ENCODE peak calls at places on chromosome 10, in nine cellular contexts. Q is stimulated activated CD8-positive, alpha-beta memory T cell treated with anti-CD3 and anti-CD28 coated beads, Interleukin-2, amount 100 ng/mL, for 48 hours; F is tibial nerve; G is NCI-H345; V is AG04449; I is T-helper 9 cell; H is HuH-7.5; X is H54; P is nephron progenitor cell. E is an unnamed sample.

GRCh38 chr10:71213761-71214440 is 1.5 kb downstream of the UNC5B start:
- DNase-seq in P (peak), F (no peak), V (peak), H (no peak), Q (no peak), X (peak), I (no peak), G (peak), E (no peak)

GRCh38 chr10:84935772-84936171 is 607.4 kb downstream of the CCSER2 start:
- DNase-seq in P (no peak), F (no peak), Q (no peak), I (no peak), H (no peak), G (no peak), X (no peak), V (no peak), E (no peak)

GRCh38 chr10:61130366-61130765 is 186.4 kb upstream of the RHOBTB1 start:
- DNase-seq in G (no peak), V (no peak), H (no peak), F (no peak), Q (no peak), X (no peak), I (no peak), P (no peak), E (no peak)

GRCh38 chr10:5963591-5963990 is 13.8 kb downstream of the IL15RA start:
- DNase-seq in G (no peak), P (no peak), F (no peak), V (no peak), X (no peak), I (no peak), H (no peak), Q (no peak), E (no peak)

GRCh38 chr10:111837089-111837488 is 346.5 kb downstream of the GPAM start:
- DNase-seq in G (no peak), P (no peak), H (no peak), F (no peak), Q (no peak), X (no peak), V (no peak), I (no peak), E (no peak)

GRCh38 chr10:86968271-86968993 is at the start of gene ADIRF:
- DNase-seq in P (no peak), V (no peak), X (no peak), Q (no peak), I (no peak), G (no peak), H (no peak), F (peak), E (no peak)

GRCh38 chr10:124166431-124167125 is 73.2 kb upstream of the CHST15 start:
- DNase-seq in Q (no peak), G (no peak), P (no peak), V (no peak), I (no peak), X (no peak), H (no peak), F (no peak), E (no peak)

GRCh38 chr10:49457686-49458085 is 61.8 kb upstream of the DRGX start:
- DNase-seq in P (no peak), V (no peak), Q (no peak), H (no peak), G (no peak), X (no peak), F (no peak), I (no peak), E (no peak)

GRCh38 chr10:129958118-129958685 is 5.9 kb downstream of the EBF3 start:
- DNase-seq in P (no peak), X (no peak), V (no peak), I (no peak), G (peak), H (no peak), F (no peak), Q (no peak), E (no peak)

GRCh38 chr10:18713077-18713476 is 53.8 kb downstream of the ARL5B start:
- DNase-seq in F (no peak), V (peak), I (no peak), Q (no peak), H (peak), P (no peak), X (peak), G (no peak), E (no peak)

GRCh38 chr10:101748496-101748895 is 27.4 kb downstream of the FGF8 start:
- DNase-seq in I (no peak), F (no peak), H (no peak), Q (no peak), V (no peak), G (no peak), P (no peak), X (no peak), E (no peak)

GRCh38 chr10:43252166-43252784 is 14.6 kb downstream of the RASGEF1A start:
- DNase-seq in H (no peak), X (no peak), F (no peak), V (no peak), Q (no peak), G (no peak), I (no peak), P (peak), E (no peak)

GRCh38 chr10:59143550-59143949 is 32.9 kb upstream of the PHYHIPL start:
- DNase-seq in Q (no peak), F (no peak), G (no peak), V (no peak), H (no peak), X (no peak), I (no peak), P (no peak), E (no peak)

GRCh38 chr10:132030898-132031463 is 34.8 kb upstream of the JAKMIP3 start:
- DNase-seq in P (no peak), I (no peak), F (no peak), G (peak), X (no peak), H (no peak), Q (no peak), V (no peak), E (no peak)

GRCh38 chr10:131271195-131271880 is 40.2 kb downstream of the TCERG1L start:
- DNase-seq in I (no peak), Q (no peak), V (no peak), X (no peak), P (no peak), H (no peak), G (peak), F (no peak), E (no peak)

GRCh38 chr10:112146799-112147198 is 36.8 kb downstream of the GPAM start:
- DNase-seq in H (no peak), F (no peak), Q (no peak), G (no peak), X (no peak), V (no peak), I (no peak), P (no peak), E (no peak)

GRCh38 chr10:130066743-130067142 is 43.9 kb downstream of the C10orf143 start:
- DNase-seq in Q (no peak), G (peak), H (no peak), F (no peak), V (no peak), I (no peak), X (no peak), P (no peak), E (no peak)

GRCh38 chr10:99459217-99459616 is 28.8 kb upstream of the GOT1 start:
- DNase-seq in Q (no peak), X (no peak), I (no peak), F (no peak), V (no peak), P (no peak), H (no peak), G (no peak), E (no peak)

GRCh38 chr10:119253433-119254174 is 46.2 kb downstream of the GRK5 start:
- DNase-seq in G (no peak), Q (peak), P (peak), I (no peak), X (peak), H (peak), V (peak), F (peak), E (no peak)

GRCh38 chr10:10605551-10606081 is 412.1 kb upstream of the CELF2 start:
- DNase-seq in G (no peak), Q (no peak), I (no peak), V (peak), X (no peak), P (no peak), H (no peak), F (no peak), E (no peak)

GRCh38 chr10:86545097-86545496 is 23.5 kb upstream of the WAPL start:
- DNase-seq in H (no peak), X (no peak), I (no peak), Q (no peak), V (no peak), G (peak), F (no peak), P (no peak), E (no peak)

GRCh38 chr10:49700997-49701396 is 21.5 kb downstream of the C10orf53 start:
- DNase-seq in F (no peak), Q (no peak), G (peak), I (no peak), H (no peak), P (peak), V (no peak), X (no peak), E (no peak)

E was measured in naive thymus-derived CD8-positive, alpha-beta T cell.